ENCODE peak calls at places on chromosomes 4 and X, in four cellular contexts. K, T, F and U are unnamed samples.

GRCh38 chr4:77827343-77827742 is 8.2 kb upstream of the CNOT6L start:
- DNase-seq in F (no peak), T (no peak), K (no peak), U (no peak)

GRCh38 chrX:71909956-71910355 is 689 bp upstream of the NHSL2 start:
- DNase-seq in K (peak; percentile 29), T (no peak), F (no peak), U (no peak)

GRCh38 chr4:185119927-185120630 is 23.0 kb upstream of the SLC25A4 start:
- DNase-seq in F (no peak), K (no peak), T (no peak), U (no peak)

GRCh38 chrX:39050427-39050826 is 249.2 kb downstream of the MID1IP1 start:
- DNase-seq in K (no peak), T (no peak), F (no peak), U (no peak)

GRCh38 chrX:101550362-101550761 is at the start of gene ARMCX1:
- DNase-seq in F (peak; percentile 13), K (peak; percentile 54), T (no peak), U (peak; percentile 84)

GRCh38 chr4:153449338-153449737 is 16.8 kb upstream of the TMEM131L start:
- DNase-seq in K (no peak), T (no peak), F (no peak), U (no peak)

GRCh38 chr4:1614854-1615595 is 69.1 kb downstream of the FAM53A start:
- DNase-seq in K (no peak), T (no peak), F (no peak), U (no peak)

GRCh38 chr4:52704133-52704532 is 45.0 kb upstream of the USP46 start:
- DNase-seq in K (no peak), F (no peak), T (no peak), U (peak; percentile 2)

GRCh38 chr4:1826531-1827350 is 29.2 kb downstream of the LETM1 start:
- DNase-seq in T (no peak), K (no peak), F (no peak), U (no peak)